ENCODE peak calls at places on chromosomes 16 and 17, in eight cellular contexts. G, P, L, B, A, K, C and N are unnamed samples.

GRCh38 chr16:48810803-48811453 is 200.9 kb upstream of the N4BP1 start:
- DNase-seq in K (no peak), A (no peak), G (peak; percentile 50), L (no peak), P (no peak), C (no peak), B (no peak), N (no peak)

GRCh38 chr16:30725465-30725792 is 22.8 kb upstream of the PHKG2 start:
- DNase-seq in A (no peak), B (no peak), P (no peak), C (no peak), G (no peak), L (no peak), K (no peak), N (no peak)

GRCh38 chr17:21209511-21210175 is 4.3 kb downstream of the TMEM11 start:
- DNase-seq in P (no peak), B (no peak), L (no peak), K (no peak), C (no peak), G (no peak), A (no peak), N (no peak)

GRCh38 chr16:69424935-69425784 is 741 bp downstream of the CYB5B start:
- DNase-seq in A (no peak), G (no peak), P (no peak), B (peak; percentile 23), L (no peak), C (no peak), K (no peak), N (no peak)

GRCh38 chr16:86529160-86529559 is 18.8 kb downstream of the FOXF1 start:
- DNase-seq in P (no peak), L (no peak), A (no peak), G (no peak), K (no peak), C (no peak), B (no peak), N (peak; percentile 8)

GRCh38 chr17:64081802-64082799 is 47.8 kb downstream of the ERN1 start:
- DNase-seq in L (no peak), A (peak; percentile 79), P (peak; percentile 18), G (no peak), B (peak; percentile 68), C (peak; percentile 25), K (peak; percentile 66), N (peak; percentile 85)

GRCh38 chr17:42679492-42680330 is 1.9 kb downstream of the CCR10 start:
- DNase-seq in K (no peak), B (peak; percentile 80), G (peak; percentile 83), P (peak; percentile 57), L (peak; percentile 74), A (peak; percentile 91), C (peak; percentile 78), N (peak; percentile 88)

GRCh38 chr17:29102046-29102445 is 59.1 kb downstream of the PIPOX start:
- DNase-seq in P (no peak), B (no peak), A (no peak), L (no peak), C (no peak), K (no peak), G (no peak), N (no peak)

GRCh38 chr17:9875441-9875840 is 29.6 kb downstream of the RCVRN start:
- DNase-seq in L (no peak), G (no peak), B (no peak), P (no peak), K (no peak), C (peak; percentile 40), A (no peak), N (no peak)

GRCh38 chr17:1095093-1095852 is 84.5 kb downstream of the ABR start:
- DNase-seq in C (peak; percentile 60), L (no peak), A (no peak), P (no peak), K (no peak), B (no peak), G (no peak), N (peak; percentile 31)

GRCh38 chr16:19781196-19781595 is 63.1 kb downstream of the IQCK start:
- DNase-seq in K (no peak), A (no peak), L (no peak), C (no peak), P (no peak), B (no peak), G (no peak), N (no peak)

GRCh38 chr17:12492450-12492849 is 173.2 kb upstream of the MYOCD start:
- DNase-seq in G (no peak), A (no peak), C (no peak), P (no peak), K (no peak), L (no peak), B (no peak), N (no peak)

GRCh38 chr17:64148699-64149098 is 18.8 kb upstream of the ERN1 start:
- DNase-seq in L (no peak), B (no peak), K (no peak), C (peak; percentile 71), A (no peak), P (no peak), G (no peak), N (no peak)

GRCh38 chr16:20707461-20707860 is 10.0 kb upstream of the ACSM1 start:
- DNase-seq in P (no peak), B (no peak), K (no peak), C (no peak), G (no peak), A (no peak), L (no peak), N (no peak)

GRCh38 chr17:77734371-77735050 is 224.0 kb upstream of the TNRC6C start:
- DNase-seq in P (no peak), C (peak; percentile 85), B (peak; percentile 97), G (peak; percentile 71), A (peak; percentile 44), L (no peak), K (no peak), N (no peak)

GRCh38 chr16:16940351-16940750 is 530.4 kb downstream of the XYLT1 start:
- DNase-seq in P (no peak), L (no peak), B (no peak), G (no peak), K (no peak), C (no peak), A (no peak), N (no peak)

GRCh38 chr17:42286411-42287295 is 1.6 kb upstream of the STAT5A start:
- DNase-seq in G (no peak), A (no peak), P (no peak), L (no peak), B (no peak), K (no peak), C (no peak), N (no peak)

GRCh38 chr16:24995033-24995432 is 20.1 kb downstream of the ARHGAP17 start:
- DNase-seq in C (no peak), L (no peak), K (no peak), B (no peak), P (no peak), A (no peak), G (no peak), N (no peak)

GRCh38 chr17:72822358-72823023 is 270.0 kb downstream of the SLC39A11 start:
- DNase-seq in G (no peak), C (no peak), P (no peak), B (no peak), L (no peak), K (no peak), A (no peak), N (no peak)

GRCh38 chr16:79843631-79844043 is 243.1 kb upstream of the MAF start:
- DNase-seq in A (no peak), B (no peak), K (peak; percentile 22), P (no peak), L (no peak), G (no peak), C (no peak), N (peak; percentile 6)

GRCh38 chr16:57866529-57866918 is 64.2 kb upstream of the KIFC3 start:
- DNase-seq in G (no peak), C (no peak), A (no peak), K (no peak), L (no peak), P (no peak), B (no peak), N (no peak)

GRCh38 chr17:69637399-69638165 is 223.1 kb downstream of the MAP2K6 start:
- DNase-seq in K (no peak), G (no peak), B (no peak), A (no peak), L (no peak), C (peak; percentile 7), P (no peak), N (peak; percentile 28)

GRCh38 chr17:57657211-57657610 is 87.9 kb downstream of the CCDC182 start:
- DNase-seq in P (no peak), L (no peak), G (no peak), K (no peak), A (no peak), B (no peak), C (peak; percentile 53), N (no peak)

GRCh38 chr17:45414997-45415881 is 17.4 kb downstream of the ARHGAP27 start:
- DNase-seq in P (no peak), B (no peak), G (no peak), A (no peak), C (peak; percentile 50), K (no peak), L (no peak), N (no peak)

GRCh38 chr16:11679941-11680911 is 12.0 kb downstream of the SNN start:
- DNase-seq in G (no peak), C (no peak), B (no peak), K (no peak), L (no peak), A (no peak), P (no peak), N (no peak)

GRCh38 chr16:9169094-9169493 is 77.7 kb downstream of the HAPSTR1 start:
- DNase-seq in A (no peak), K (no peak), P (no peak), B (no peak), L (no peak), C (no peak), G (no peak), N (no peak)

GRCh38 chr17:44688675-44689491 is 693 bp downstream of the CCDC43 start:
- DNase-seq in A (peak; percentile 28), G (no peak), C (no peak), L (no peak), K (no peak), B (no peak), P (no peak), N (no peak)

GRCh38 chr17:48068491-48068961 is 20.4 kb downstream of the NFE2L1 start:
- DNase-seq in G (no peak), B (no peak), A (peak; percentile 76), P (no peak), C (no peak), L (no peak), K (no peak), N (no peak)

GRCh38 chr17:31428111-31428510 is 36.6 kb downstream of the RAB11FIP4 start:
- DNase-seq in A (no peak), K (no peak), C (no peak), P (no peak), G (no peak), L (no peak), B (no peak), N (no peak)

GRCh38 chr16:3748307-3748706 is 31.0 kb upstream of the TRAP1 start:
- DNase-seq in B (no peak), K (no peak), G (no peak), C (no peak), A (no peak), L (no peak), P (no peak), N (no peak)

GRCh38 chr17:36463916-36464764 is 22.3 kb upstream of the ZNHIT3 start:
- DNase-seq in K (peak; percentile 39), L (peak; percentile 19), P (no peak), G (peak; percentile 94), A (peak; percentile 74), B (no peak), C (peak; percentile 25), N (peak; percentile 98)

GRCh38 chr17:3385869-3386816 is at the start of gene OR3A2:
- DNase-seq in B (no peak), P (no peak), C (no peak), L (peak; percentile 47), K (no peak), A (no peak), G (no peak), N (no peak)

GRCh38 chr16:72934661-72935403 is 113.1 kb downstream of the ZFHX3 start:
- DNase-seq in K (no peak), P (no peak), C (no peak), B (no peak), G (no peak), L (no peak), A (no peak), N (no peak)

GRCh38 chr17:82397449-82398335 is 20.5 kb upstream of the HEXD start:
- DNase-seq in L (no peak), C (no peak), P (no peak), K (no peak), G (no peak), A (no peak), B (no peak), N (no peak)